ENCODE peak calls at places on chromosome 2, in five cellular contexts. W, H, L, V and E are unnamed samples.

GRCh38 chr2:165568361-165568760 is 98.9 kb downstream of the CSRNP3 start:
- DNase-seq in W (no peak), V (no peak), L (no peak), H (no peak), E (no peak)

GRCh38 chr2:152304845-152305244 is 30.1 kb upstream of the FMNL2 start:
- DNase-seq in L (no peak), H (no peak), V (no peak), W (no peak), E (no peak)

GRCh38 chr2:10536569-10537133 is 88.5 kb upstream of the ODC1 start:
- DNase-seq in H (no peak), V (no peak), W (no peak), L (no peak), E (no peak)

GRCh38 chr2:46493241-46493970 is 14.0 kb downstream of the TMEM247 start:
- DNase-seq in L (no peak), V (no peak), H (no peak), W (peak; percentile 14), E (peak; percentile 81)

GRCh38 chr2:105929506-105929905 is 184.8 kb downstream of the NCK2 start:
- DNase-seq in V (no peak), H (no peak), W (peak; percentile 78), L (no peak), E (no peak)

GRCh38 chr2:220373878-220374277 is 746.4 kb downstream of the SLC4A3 start:
- DNase-seq in L (no peak), W (no peak), V (no peak), H (no peak), E (no peak)

GRCh38 chr2:25257931-25258771 is 83.6 kb downstream of the DNMT3A start:
- DNase-seq in V (peak; percentile 61), W (no peak), L (no peak), H (no peak), E (no peak)

GRCh38 chr2:238747557-238747956 is 100.3 kb upstream of the TWIST2 start:
- DNase-seq in H (no peak), V (no peak), W (no peak), L (no peak), E (no peak)

GRCh38 chr2:233342301-233342700 is 12.0 kb upstream of the DGKD start:
- DNase-seq in H (no peak), W (no peak), V (no peak), L (peak; percentile 22), E (no peak)

GRCh38 chr2:110638976-110639695 is 38.7 kb downstream of the BUB1 start:
- DNase-seq in L (no peak), W (no peak), V (no peak), H (no peak), E (no peak)

GRCh38 chr2:59993721-59994120 is 559.7 kb downstream of the BCL11A start:
- DNase-seq in L (no peak), H (no peak), V (no peak), W (no peak), E (no peak)

GRCh38 chr2:45237850-45238542 is 228.7 kb upstream of the SIX2 start:
- DNase-seq in H (no peak), W (peak; percentile 7), V (no peak), L (no peak), E (no peak)

GRCh38 chr2:227460079-227460485 is 11.9 kb upstream of the AGFG1 start:
- DNase-seq in V (no peak), L (no peak), H (no peak), W (peak; percentile 89), E (peak; percentile 46)

GRCh38 chr2:233445152-233445830 is 91.0 kb downstream of the DGKD start:
- DNase-seq in W (no peak), L (peak; percentile 38), V (no peak), H (no peak), E (no peak)

GRCh38 chr2:75570948-75571729 is 10.4 kb upstream of the EVA1A start:
- DNase-seq in H (no peak), L (no peak), V (no peak), W (no peak), E (no peak)

GRCh38 chr2:24579053-24579803 is 88.2 kb downstream of the NCOA1 start:
- DNase-seq in L (no peak), H (no peak), V (no peak), W (peak; percentile 19), E (no peak)

GRCh38 chr2:88687384-88687783 is 4.1 kb upstream of the RPIA start:
- DNase-seq in H (no peak), W (no peak), L (no peak), V (no peak), E (no peak)

GRCh38 chr2:88694015-88694414 is 2.5 kb downstream of the RPIA start:
- DNase-seq in V (no peak), H (no peak), L (no peak), W (no peak), E (no peak)

GRCh38 chr2:88692187-88692586 is 714 bp downstream of the RPIA start:
- DNase-seq in W (peak; percentile 68), L (peak; percentile 72), H (no peak), V (peak; percentile 33), E (peak; percentile 39)

GRCh38 chr2:88691339-88692183 is at the start of gene RPIA:
- DNase-seq in W (peak; percentile 100), L (peak; percentile 100), V (peak; percentile 99), H (peak; percentile 95), E (peak; percentile 97)

GRCh38 chr2:88690591-88691338 is 708 bp upstream of the RPIA start:
- DNase-seq in L (peak; percentile 78), V (peak; percentile 48), W (peak; percentile 72), H (no peak), E (peak; percentile 38)
- TF ChIP-seq CTCF in L (no peak), V (peak; percentile 6), W (no peak), H (peak; percentile 25), E (no peak)

DNA sequence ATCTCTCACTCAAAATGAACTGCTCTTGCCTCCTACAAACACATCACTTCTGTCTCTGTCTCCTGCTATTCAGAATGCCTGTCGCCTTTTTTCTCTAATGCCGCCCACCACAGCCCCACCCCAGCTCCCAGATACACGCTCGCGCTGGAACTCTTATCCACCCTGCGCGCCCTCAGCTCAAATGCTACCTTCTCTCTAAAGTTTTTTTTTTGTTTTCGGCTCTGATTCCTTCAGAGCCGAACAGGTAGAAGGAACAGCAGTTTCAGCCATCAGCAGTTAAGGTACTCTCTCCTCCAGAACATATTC is 3.9 kb upstream of the SOS1 start:
- DNase-seq in V (no peak), L (no peak), W (peak; percentile 56), H (peak; percentile 15), E (no peak)
- TF ChIP-seq CTCF in V (peak; percentile 24), L (no peak), W (peak; percentile 28), H (no peak), E (no peak)

GRCh38 chr2:202237787-202238233 is 587 bp downstream of the SUMO1 start:
- DNase-seq in H (peak; percentile 11), V (peak; percentile 45), L (peak; percentile 64), W (peak; percentile 25), E (peak; percentile 55)
- TF ChIP-seq CTCF in H (no peak), V (no peak), L (no peak), W (no peak), E (no peak)

GRCh38 chr2:97770450-97770849 is 57.1 kb downstream of the ZAP70 start:
- DNase-seq in H (no peak), L (no peak), W (no peak), V (no peak), E (no peak)

GRCh38 chr2:97775074-97775473 is 61.7 kb downstream of the ZAP70 start:
- DNase-seq in L (no peak), H (no peak), V (no peak), W (no peak), E (no peak)

GRCh38 chr2:97779141-97779540 is 65.8 kb downstream of the ZAP70 start:
- DNase-seq in H (no peak), L (no peak), W (no peak), V (no peak), E (no peak)

GRCh38 chr2:97769308-97769707 is 55.9 kb downstream of the ZAP70 start:
- DNase-seq in L (no peak), W (no peak), H (no peak), V (no peak), E (no peak)

DNA sequence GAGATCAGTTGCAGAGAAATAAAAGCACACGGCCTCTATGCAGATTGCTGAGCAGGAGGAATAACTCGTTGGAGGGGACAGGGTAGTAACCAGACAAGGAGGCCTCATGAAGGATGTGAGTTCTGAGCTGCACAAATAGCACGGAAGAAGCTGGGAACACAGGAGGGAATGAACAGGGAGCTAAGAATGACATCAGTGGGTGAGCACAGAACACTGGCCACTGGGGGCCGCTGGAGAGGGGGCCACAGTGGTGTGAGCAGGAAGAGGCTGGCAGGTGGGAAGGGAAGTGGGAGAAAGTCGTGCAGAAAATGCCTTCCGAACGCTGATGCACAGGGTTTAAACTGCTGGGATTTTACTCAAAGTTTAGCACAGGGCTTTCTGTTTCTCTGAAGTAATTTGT is 61.0 kb downstream of the ZAP70 start:
- DNase-seq in W (no peak), H (peak; percentile 23), V (peak; percentile 48), L (no peak), E (no peak)
- TF ChIP-seq CTCF in W (no peak), H (peak; percentile 63), V (peak; percentile 72), L (no peak), E (no peak)